ENCODE peak calls at places on chromosomes 13 and 19, in four cellular contexts. Q is stimulated activated CD8-positive, alpha-beta memory T cell treated with anti-CD3 and anti-CD28 coated beads, Interleukin-4, amount 100 ng/mL, for 24 hours; G is posterior cingulate gyrus; W is hepatic stellate cell. X is an unnamed sample.

GRCh38 chr19:16141043-16141442 is 2.4 kb upstream of the HSH2D start:
- DNase-seq in Q (no peak), G (no peak), W (no peak), X (no peak)

GRCh38 chr19:49580264-49581006 is at the start of gene NOSIP:
- DNase-seq in W (peak), G (peak), Q (peak), X (peak)

GRCh38 chr19:48513289-48514122 is 1.9 kb upstream of the LMTK3 start:
- DNase-seq in Q (peak), G (peak), W (peak), X (peak)

GRCh38 chr13:98487016-98487415 is 89.9 kb downstream of the STK24 start:
- DNase-seq in Q (no peak), W (no peak), G (no peak), X (no peak)

GRCh38 chr13:112450567-112451240 is 74.5 kb downstream of the SPACA7 start:
- DNase-seq in Q (no peak), W (no peak), G (no peak), X (no peak)

GRCh38 chr13:112457485-112457884 is 81.3 kb downstream of the SPACA7 start:
- DNase-seq in Q (no peak), G (no peak), W (no peak), X (no peak)

GRCh38 chr13:23161176-23161825 is 19.5 kb upstream of the SGCG start:
- DNase-seq in W (no peak), G (no peak), Q (no peak), X (no peak)

GRCh38 chr13:94656766-94657165 is 55.1 kb downstream of the GPR180 start:
- DNase-seq in G (no peak), Q (no peak), W (peak), X (peak)

GRCh38 chr19:15466851-15467733 is 2.7 kb upstream of the RASAL3 start:
- DNase-seq in W (no peak), Q (no peak), G (no peak), X (no peak)

GRCh38 chr13:73870036-73870741 is 264.0 kb downstream of the KLF12 start:
- DNase-seq in W (no peak), G (no peak), Q (no peak), X (peak)

GRCh38 chr19:30391554-30392551 is 19.7 kb downstream of the ZNF536 start:
- DNase-seq in G (no peak), W (no peak), Q (no peak), X (no peak)

GRCh38 chr13:95698047-95698749 is 21.3 kb downstream of the DNAJC3 start:
- DNase-seq in W (no peak), Q (no peak), G (no peak), X (peak)

GRCh38 chr13:88887045-88887662 is 1216.0 kb downstream of the SLITRK5 start:
- DNase-seq in W (no peak), Q (no peak), G (no peak), X (no peak)

GRCh38 chr19:55685776-55686175 is 10.8 kb downstream of the EPN1 start:
- DNase-seq in G (no peak), Q (no peak), W (no peak), X (no peak)

GRCh38 chr19:47186337-47187022 is 44.5 kb downstream of the BBC3 start:
- DNase-seq in Q (peak), G (no peak), W (no peak), X (no peak)

GRCh38 chr13:97141564-97142005 is 80.5 kb upstream of the MBNL2 start:
- DNase-seq in Q (no peak), W (peak), G (peak), X (peak)

X was measured in MCF 10A.